ENCODE peak calls at places on chromosomes 11 and 22, in eight cellular contexts. I, W, H, A, Q, U, G and S are unnamed samples.

GRCh38 chr11:24932110-24933000 is 435.5 kb downstream of the LUZP2 start:
- DNase-seq in I (no peak), Q (no peak), U (peak), H (no peak), W (no peak), A (no peak), G (no peak), S (no peak)

GRCh38 chr22:36386351-36386899 is 1.3 kb downstream of the MYH9 start:
- DNase-seq in G (no peak), U (peak), W (no peak), A (peak), I (peak), H (peak), Q (no peak), S (no peak)

GRCh38 chr11:15889972-15890371 is 466.4 kb downstream of the SOX6 start:
- DNase-seq in H (no peak), G (no peak), W (no peak), I (no peak), Q (no peak), A (no peak), U (no peak), S (no peak)

GRCh38 chr22:29219881-29220670 is 14.4 kb downstream of the EMID1 start:
- DNase-seq in A (no peak), W (no peak), I (no peak), Q (no peak), G (no peak), U (no peak), H (no peak), S (no peak)

GRCh38 chr22:46586123-46586519 is 34.1 kb upstream of the GRAMD4 start:
- DNase-seq in I (no peak), W (no peak), Q (no peak), U (no peak), H (no peak), G (no peak), A (peak), S (no peak)

GRCh38 chr11:88552377-88553029 is 215.0 kb upstream of the CTSC start:
- DNase-seq in G (no peak), A (peak), U (no peak), H (peak), I (peak), Q (peak), W (peak), S (peak)

GRCh38 chr22:23715811-23716355 is 25.1 kb downstream of the RGL4 start:
- DNase-seq in Q (no peak), H (no peak), A (no peak), U (no peak), G (no peak), I (no peak), W (no peak), S (no peak)

GRCh38 chr11:3840870-3841425 is at the start of gene RHOG:
- DNase-seq in U (no peak), H (no peak), G (no peak), A (peak), Q (peak), W (peak), I (peak), S (peak)

GRCh38 chr11:69801513-69802335 is 17.5 kb downstream of the FGF3 start:
- DNase-seq in A (no peak), Q (peak), G (no peak), U (peak), I (peak), W (no peak), H (peak), S (peak)

GRCh38 chr11:2074266-2074825 is 64.8 kb downstream of the IGF2 start:
- DNase-seq in U (no peak), Q (peak), H (no peak), A (no peak), I (peak), G (no peak), W (no peak), S (no peak)

GRCh38 chr11:19817870-19818269 is 105.2 kb downstream of the NAV2 start:
- DNase-seq in G (no peak), I (no peak), A (no peak), W (no peak), U (no peak), Q (no peak), H (no peak), S (no peak)

GRCh38 chr11:528166-528814 is 7.1 kb downstream of the HRAS start:
- DNase-seq in Q (no peak), A (no peak), H (no peak), I (no peak), U (no peak), G (no peak), W (no peak), S (no peak)

GRCh38 chr11:111549196-111549868 is 8.8 kb downstream of the LAYN start:
- DNase-seq in G (no peak), I (no peak), H (no peak), A (no peak), W (no peak), U (no peak), Q (no peak), S (no peak)

GRCh38 chr11:18332302-18332701 is 9.9 kb downstream of the GTF2H1 start:
- DNase-seq in H (no peak), I (no peak), A (no peak), U (no peak), G (no peak), W (no peak), Q (peak), S (no peak)

GRCh38 chr22:21726650-21727049 is 8.9 kb downstream of the YPEL1 start:
- DNase-seq in W (no peak), U (no peak), A (no peak), Q (peak), G (no peak), I (peak), H (no peak), S (no peak)

GRCh38 chr11:129286813-129287212 is 88.8 kb upstream of the BARX2 start:
- DNase-seq in G (no peak), I (no peak), W (peak), A (no peak), Q (no peak), U (no peak), H (no peak), S (no peak)